ENCODE peak calls at places on chromosome 4, in six cellular contexts. V is GM18507, S is G401, G is NCI-H2171, L is fibroblast of lung, D is mucosa of gallbladder. O is an unnamed sample.
A peak's percentile ranks its signal among the peaks of the same experiment; 100 is the strongest.

GRCh38 chr4:188822698-188823097 is 683.5 kb downstream of the TRIML1 start:
- DNase-seq in V (no peak), S (no peak), G (no peak), L (no peak), D (no peak), O (no peak)

GRCh38 chr4:825969-826330 is at the start of gene CPLX1:
- DNase-seq in V (no peak), S (peak; percentile 59), G (no peak), L (no peak), D (no peak), O (no peak)

GRCh38 chr4:161894493-161895167 is 269.2 kb downstream of the FSTL5 start:
- DNase-seq in V (no peak), S (no peak), G (no peak), L (no peak), D (no peak), O (no peak)

GRCh38 chr4:128979934-128980333 is 113.4 kb downstream of the SCLT1 start:
- DNase-seq in V (no peak), S (no peak), G (peak; percentile 17), L (peak; percentile 84), D (no peak), O (peak; percentile 9)

GRCh38 chr4:182023469-182023868 is 219.7 kb upstream of the TENM3 start:
- DNase-seq in V (no peak), S (no peak), G (no peak), L (no peak), D (no peak), O (no peak)

GRCh38 chr4:113587640-113588275 is 173.8 kb downstream of the CAMK2D start:
- DNase-seq in V (no peak), S (no peak), G (no peak), L (no peak), D (no peak), O (no peak)

GRCh38 chr4:6362896-6363295 is 93.2 kb downstream of the WFS1 start:
- DNase-seq in V (no peak), S (no peak), G (no peak), L (peak; percentile 27), D (peak; percentile 29), O (no peak)

GRCh38 chr4:17168571-17168970 is 270.1 kb upstream of the LDB2 start:
- DNase-seq in V (no peak), S (no peak), G (no peak), L (peak; percentile 86), D (no peak), O (peak; percentile 19)

GRCh38 chr4:31545755-31546154 is 825.6 kb downstream of the PCDH7 start:
- DNase-seq in V (no peak), S (no peak), G (no peak), L (no peak), D (no peak), O (no peak)

GRCh38 chr4:127479031-127479622 is 153.6 kb upstream of the INTU start:
- DNase-seq in V (no peak), S (peak; percentile 12), G (peak; percentile 1), L (peak; percentile 71), D (no peak), O (peak; percentile 17)

GRCh38 chr4:152554742-152555141 is 18.9 kb upstream of the FBXW7 start:
- DNase-seq in V (no peak), S (no peak), G (no peak), L (no peak), D (no peak), O (no peak)

GRCh38 chr4:37279894-37280592 is 35.5 kb downstream of the NWD2 start:
- DNase-seq in V (no peak), S (no peak), G (no peak), L (no peak), D (peak; percentile 15), O (no peak)

GRCh38 chr4:143251781-143252180 is 67.1 kb downstream of the USP38 start:
- DNase-seq in V (no peak), S (no peak), G (no peak), L (peak; percentile 5), D (no peak), O (no peak)

GRCh38 chr4:175456131-175456530 is 355.9 kb downstream of the GPM6A start:
- DNase-seq in V (no peak), S (no peak), G (no peak), L (no peak), D (no peak), O (no peak)

GRCh38 chr4:137421796-137422195 is 110.5 kb downstream of the PCDH18 start:
- DNase-seq in V (no peak), S (no peak), G (no peak), L (peak; percentile 9), D (no peak), O (no peak)

GRCh38 chr4:7485096-7485495 is 50.4 kb upstream of the PSAPL1 start:
- DNase-seq in V (no peak), S (no peak), G (no peak), L (no peak), D (no peak), O (no peak)

GRCh38 chr4:37666625-37667071 is 19.5 kb downstream of the RELL1 start:
- DNase-seq in V (no peak), S (peak; percentile 55), G (no peak), L (peak; percentile 84), D (peak; percentile 76), O (no peak)

GRCh38 chr4:140368686-140369085 is 4.8 kb upstream of the SCOC start:
- DNase-seq in V (no peak), S (no peak), G (no peak), L (no peak), D (no peak), O (no peak)

O was measured in pons.